ENCODE peak calls at places on chromosome 13, in four cellular contexts. One of them, this sample, is unnamed.

GRCh38 chr13:25217023-25217909 is 45.2 kb upstream of the AMER2 start:
- DNase-seq in A549: peak
- DNase-seq in HepG2: no peak
- DNase-seq in K562: no peak
- DNase-seq in this sample: no peak

GRCh38 chr13:32233062-32233461 is 82.1 kb downstream of the ZAR1L start:
- DNase-seq in A549: no peak
- DNase-seq in HepG2: no peak
- DNase-seq in K562: no peak
- DNase-seq in this sample: no peak

GRCh38 chr13:66001136-66001535 is 1229.0 kb downstream of the PCDH9 start:
- DNase-seq in A549: no peak
- DNase-seq in HepG2: no peak
- DNase-seq in K562: no peak
- DNase-seq in this sample: no peak

GRCh38 chr13:74574964-74575728 is 440.9 kb upstream of the KLF12 start:
- DNase-seq in A549: no peak
- DNase-seq in HepG2: no peak
- DNase-seq in K562: no peak
- DNase-seq in this sample: no peak

GRCh38 chr13:101554420-101555125 is 102.1 kb downstream of the ITGBL1 start:
- DNase-seq in A549: no peak
- DNase-seq in HepG2: no peak
- DNase-seq in K562: no peak
- DNase-seq in this sample: no peak

GRCh38 chr13:34019870-34020269 is 201.9 kb downstream of the RFC3 start:
- DNase-seq in A549: peak
- DNase-seq in HepG2: peak
- DNase-seq in K562: no peak
- DNase-seq in this sample: no peak

GRCh38 chr13:52459668-52460067 is 4.4 kb downstream of the CKAP2 start:
- DNase-seq in A549: no peak
- DNase-seq in HepG2: no peak
- DNase-seq in K562: no peak
- DNase-seq in this sample: no peak

GRCh38 chr13:76425930-76426329 is 460.3 kb downstream of the KCTD12 start:
- DNase-seq in A549: no peak
- DNase-seq in HepG2: no peak
- DNase-seq in K562: no peak
- DNase-seq in this sample: no peak

GRCh38 chr13:80363890-80364503 is 23.1 kb upstream of the SPRY2 start:
- DNase-seq in A549: peak
- DNase-seq in HepG2: peak
- DNase-seq in K562: peak
- DNase-seq in this sample: no peak

GRCh38 chr13:100543872-100544602 is 44.6 kb downstream of the GGACT start:
- DNase-seq in A549: no peak
- DNase-seq in HepG2: peak
- DNase-seq in K562: no peak
- DNase-seq in this sample: no peak

GRCh38 chr13:31204592-31204991 is 4.8 kb downstream of the B3GLCT start:
- DNase-seq in A549: peak
- DNase-seq in HepG2: peak
- DNase-seq in K562: peak
- DNase-seq in this sample: peak

GRCh38 chr13:94933230-94933751 is 220.9 kb upstream of the SOX21 start:
- DNase-seq in A549: no peak
- DNase-seq in HepG2: no peak
- DNase-seq in K562: no peak
- DNase-seq in this sample: no peak

GRCh38 chr13:80132741-80133601 is 208.0 kb downstream of the SPRY2 start:
- DNase-seq in A549: peak
- DNase-seq in HepG2: peak
- DNase-seq in K562: no peak
- DNase-seq in this sample: no peak

GRCh38 chr13:90950134-90950533 is 397.4 kb upstream of the MIR17HG start:
- DNase-seq in A549: peak
- DNase-seq in HepG2: no peak
- DNase-seq in K562: no peak
- DNase-seq in this sample: no peak

GRCh38 chr13:93004919-93005318 is 221.7 kb upstream of the GPC6 start:
- DNase-seq in A549: peak
- DNase-seq in HepG2: peak
- DNase-seq in K562: no peak
- DNase-seq in this sample: peak

GRCh38 chr13:103287659-103288058 is 221.4 kb upstream of the SLC10A2 start:
- DNase-seq in A549: no peak
- DNase-seq in HepG2: no peak
- DNase-seq in K562: no peak
- DNase-seq in this sample: no peak

GRCh38 chr13:25928941-25929505 is 122.8 kb downstream of the SHISA2 start:
- DNase-seq in A549: no peak
- DNase-seq in HepG2: no peak
- DNase-seq in K562: no peak
- DNase-seq in this sample: no peak

GRCh38 chr13:24168392-24168750 is 7.9 kb downstream of the SPATA13 start:
- DNase-seq in A549: no peak
- DNase-seq in HepG2: no peak
- DNase-seq in K562: no peak
- DNase-seq in this sample: no peak

GRCh38 chr13:51269039-51269438 is 46.8 kb downstream of the FAM124A start:
- DNase-seq in A549: no peak
- DNase-seq in HepG2: no peak
- DNase-seq in K562: no peak
- DNase-seq in this sample: no peak

GRCh38 chr13:51271008-51271407 is 48.8 kb downstream of the FAM124A start:
- DNase-seq in A549: no peak
- DNase-seq in HepG2: no peak
- DNase-seq in K562: no peak
- DNase-seq in this sample: peak

GRCh38 chr13:51270606-51271005 is 48.4 kb downstream of the FAM124A start:
- DNase-seq in A549: no peak
- DNase-seq in HepG2: no peak
- DNase-seq in K562: no peak
- DNase-seq in this sample: no peak

GRCh38 chr13:51266642-51267041 is 44.4 kb downstream of the FAM124A start:
- DNase-seq in A549: no peak
- DNase-seq in HepG2: no peak
- DNase-seq in K562: no peak
- DNase-seq in this sample: no peak

GRCh38 chr13:51267581-51267980 is 45.4 kb downstream of the FAM124A start:
- DNase-seq in A549: no peak
- DNase-seq in HepG2: no peak
- DNase-seq in K562: no peak
- DNase-seq in this sample: no peak
- TF ChIP-seq JUN in A549: no peak
- TF ChIP-seq JUN in HepG2: no peak
- TF ChIP-seq JUN in K562: no peak
- TF ChIP-seq JUN in this sample: no peak

GRCh38 chr13:113915786-113916329 is 52.0 kb upstream of the GAS6 start:
- DNase-seq in A549: no peak
- DNase-seq in HepG2: no peak
- DNase-seq in K562: no peak
- DNase-seq in this sample: no peak

GRCh38 chr13:113916330-113916815 is 52.5 kb upstream of the GAS6 start:
- DNase-seq in A549: peak
- DNase-seq in HepG2: no peak
- DNase-seq in K562: no peak
- DNase-seq in this sample: no peak

GRCh38 chr13:113917523-113918371 is 53.9 kb upstream of the GAS6 start:
- DNase-seq in A549: no peak
- DNase-seq in HepG2: no peak
- DNase-seq in K562: no peak
- DNase-seq in this sample: peak

GRCh38 chr13:113918580-113918979 is 54.7 kb upstream of the GAS6 start:
- DNase-seq in A549: no peak
- DNase-seq in HepG2: no peak
- DNase-seq in K562: no peak
- DNase-seq in this sample: no peak

DNA sequence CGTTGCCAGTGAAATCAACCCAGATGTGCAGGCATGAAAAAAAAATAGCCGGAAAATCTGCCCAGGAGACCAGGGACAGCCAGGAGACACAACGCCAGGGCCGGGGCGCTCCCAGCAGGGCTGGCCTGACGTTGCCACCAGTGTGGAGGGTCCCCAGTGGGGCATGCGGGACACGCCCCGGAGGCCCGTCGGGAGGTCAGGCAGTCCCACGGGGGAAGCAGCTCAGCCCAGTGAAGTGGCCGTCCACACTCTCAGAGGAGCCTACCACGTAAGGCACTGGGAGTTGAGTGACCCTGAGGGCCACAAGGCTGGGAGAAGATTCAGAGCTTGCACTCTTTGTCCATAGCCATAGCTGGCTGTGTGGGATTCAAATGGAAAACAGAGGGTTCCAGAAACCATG is 53.2 kb upstream of the GAS6 start:
- DNase-seq in A549: no peak
- DNase-seq in HepG2: no peak
- DNase-seq in K562: no peak
- DNase-seq in this sample: no peak
- TF ChIP-seq CHD2 in A549: no peak
- TF ChIP-seq CHD2 in HepG2: no peak
- TF ChIP-seq CHD2 in K562: no peak
- TF ChIP-seq CHD2 in this sample: no peak

DNA sequence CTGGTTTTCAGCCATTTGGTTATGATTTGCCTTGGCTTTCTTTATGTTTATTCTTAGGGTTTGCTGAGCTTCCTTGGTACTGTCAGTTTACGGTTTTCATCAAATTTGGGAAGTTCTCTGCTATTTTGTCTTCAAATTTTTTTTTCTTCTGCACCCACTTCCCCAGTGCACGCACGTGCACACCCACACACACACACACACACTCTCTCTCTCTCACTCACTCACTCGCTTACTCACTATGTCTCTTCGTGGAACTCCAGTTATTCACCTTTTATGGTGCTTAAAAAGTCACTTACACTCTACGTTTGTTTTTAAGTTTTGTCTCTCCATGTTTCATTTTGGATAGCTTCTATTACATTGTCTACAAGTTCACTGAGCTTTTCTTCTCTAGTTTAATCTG is 7.1 kb downstream of the AKAP11 start:
- DNase-seq in A549: no peak
- DNase-seq in HepG2: no peak
- DNase-seq in K562: no peak
- DNase-seq in this sample: no peak
- TF ChIP-seq JUN in A549: no peak
- TF ChIP-seq JUN in HepG2: no peak
- TF ChIP-seq JUN in K562: no peak
- TF ChIP-seq JUN in this sample: no peak

GRCh38 chr13:44912617-44913016 is 76.7 kb downstream of the NUFIP1 start:
- DNase-seq in A549: no peak
- DNase-seq in HepG2: no peak
- DNase-seq in K562: no peak
- DNase-seq in this sample: no peak
- TF ChIP-seq CHD2 in A549: no peak
- TF ChIP-seq CHD2 in HepG2: no peak
- TF ChIP-seq CHD2 in K562: no peak
- TF ChIP-seq CHD2 in this sample: no peak

DNA sequence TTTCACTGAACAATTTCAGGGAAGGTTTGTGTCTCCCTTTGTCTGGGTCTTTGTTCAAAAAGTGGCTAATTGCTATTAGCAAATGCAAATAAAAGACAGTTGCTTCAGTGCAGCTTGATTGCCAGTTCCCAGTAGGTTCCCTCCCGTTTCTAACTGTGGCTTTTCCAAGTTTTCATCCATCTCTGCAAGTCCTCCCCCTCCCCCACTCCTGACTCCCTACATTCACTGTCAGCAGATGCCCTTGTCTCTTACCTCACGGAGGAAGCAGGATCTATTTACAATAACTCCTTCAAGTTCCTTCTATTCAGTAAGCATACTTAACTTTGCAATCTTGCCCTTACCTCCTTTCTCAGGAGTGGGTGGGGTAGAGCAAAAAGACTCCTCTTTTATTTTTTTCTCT is 55.4 kb upstream of the SCEL start:
- DNase-seq in A549: no peak
- DNase-seq in HepG2: no peak
- DNase-seq in K562: no peak
- DNase-seq in this sample: no peak
- TF ChIP-seq JUN in A549: no peak
- TF ChIP-seq JUN in HepG2: no peak
- TF ChIP-seq JUN in K562: no peak
- TF ChIP-seq JUN in this sample: no peak

This sample was measured in H1.